ENCODE peak calls at places on chromosomes 6 and 20, in ten cellular contexts. One of them, this sample, is unnamed.
A peak's percentile ranks its signal among the peaks of the same experiment; 100 is the strongest.

GRCh38 chr6:14540276-14540675 is 422.7 kb downstream of the CD83 start:
- DNase-seq in hepatocyte: no peak
- DNase-seq in ascending aorta: peak; percentile 66
- DNase-seq in psoas muscle: peak; percentile 53
- DNase-seq in dorsolateral prefrontal cortex: no peak
- DNase-seq in endothelial cell: no peak
- DNase-seq in astrocyte of the spinal cord: peak; percentile 48
- DNase-seq in nephron progenitor cell: no peak
- DNase-seq in adrenal gland: no peak
- DNase-seq in Panc1: no peak
- DNase-seq in this sample: no peak

GRCh38 chr6:75204959-75205775 is 686 bp downstream of the COL12A1 start:
- DNase-seq in hepatocyte: peak; percentile 55
- DNase-seq in ascending aorta: peak; percentile 84
- DNase-seq in psoas muscle: peak; percentile 42
- DNase-seq in dorsolateral prefrontal cortex: no peak
- DNase-seq in endothelial cell: peak; percentile 27
- DNase-seq in astrocyte of the spinal cord: peak; percentile 81
- DNase-seq in nephron progenitor cell: peak; percentile 45
- DNase-seq in adrenal gland: no peak
- DNase-seq in Panc1: no peak
- DNase-seq in this sample: no peak

GRCh38 chr20:36861625-36861874 is 14.4 kb upstream of the TLDC2 start:
- DNase-seq in hepatocyte: no peak
- DNase-seq in ascending aorta: no peak
- DNase-seq in psoas muscle: no peak
- DNase-seq in dorsolateral prefrontal cortex: no peak
- DNase-seq in endothelial cell: no peak
- DNase-seq in astrocyte of the spinal cord: no peak
- DNase-seq in nephron progenitor cell: no peak
- DNase-seq in adrenal gland: peak; percentile 61
- DNase-seq in Panc1: no peak
- DNase-seq in this sample: no peak

GRCh38 chr20:483791-484644 is 21.7 kb upstream of the TBC1D20 start:
- DNase-seq in hepatocyte: no peak
- DNase-seq in ascending aorta: no peak
- DNase-seq in psoas muscle: no peak
- DNase-seq in dorsolateral prefrontal cortex: no peak
- DNase-seq in endothelial cell: no peak
- DNase-seq in astrocyte of the spinal cord: no peak
- DNase-seq in nephron progenitor cell: no peak
- DNase-seq in adrenal gland: peak; percentile 22
- DNase-seq in Panc1: no peak
- DNase-seq in this sample: no peak

GRCh38 chr6:44190712-44191111 is 26.0 kb upstream of the MYMX start:
- DNase-seq in hepatocyte: no peak
- DNase-seq in ascending aorta: no peak
- DNase-seq in psoas muscle: no peak
- DNase-seq in dorsolateral prefrontal cortex: no peak
- DNase-seq in endothelial cell: no peak
- DNase-seq in astrocyte of the spinal cord: no peak
- DNase-seq in nephron progenitor cell: no peak
- DNase-seq in adrenal gland: no peak
- DNase-seq in Panc1: no peak
- DNase-seq in this sample: no peak

GRCh38 chr6:116562614-116563013 is 8.7 kb upstream of the RWDD1 start:
- DNase-seq in hepatocyte: peak; percentile 46
- DNase-seq in ascending aorta: no peak
- DNase-seq in psoas muscle: no peak
- DNase-seq in dorsolateral prefrontal cortex: no peak
- DNase-seq in endothelial cell: no peak
- DNase-seq in astrocyte of the spinal cord: no peak
- DNase-seq in nephron progenitor cell: no peak
- DNase-seq in adrenal gland: no peak
- DNase-seq in Panc1: no peak
- DNase-seq in this sample: no peak

GRCh38 chr6:85460951-85461805 is 11.3 kb downstream of the NT5E start:
- DNase-seq in hepatocyte: no peak
- DNase-seq in ascending aorta: no peak
- DNase-seq in psoas muscle: no peak
- DNase-seq in dorsolateral prefrontal cortex: no peak
- DNase-seq in endothelial cell: no peak
- DNase-seq in astrocyte of the spinal cord: peak; percentile 66
- DNase-seq in nephron progenitor cell: no peak
- DNase-seq in adrenal gland: peak; percentile 28
- DNase-seq in Panc1: no peak
- DNase-seq in this sample: no peak

GRCh38 chr6:168120390-168121307 is 41.6 kb upstream of the FRMD1 start:
- DNase-seq in hepatocyte: no peak
- DNase-seq in ascending aorta: no peak
- DNase-seq in psoas muscle: no peak
- DNase-seq in dorsolateral prefrontal cortex: no peak
- DNase-seq in endothelial cell: no peak
- DNase-seq in astrocyte of the spinal cord: no peak
- DNase-seq in nephron progenitor cell: no peak
- DNase-seq in adrenal gland: peak; percentile 1
- DNase-seq in Panc1: no peak
- DNase-seq in this sample: no peak

GRCh38 chr20:51661609-51662178 is 106.5 kb downstream of the ATP9A start:
- DNase-seq in hepatocyte: peak; percentile 47
- DNase-seq in ascending aorta: no peak
- DNase-seq in psoas muscle: no peak
- DNase-seq in dorsolateral prefrontal cortex: no peak
- DNase-seq in endothelial cell: no peak
- DNase-seq in astrocyte of the spinal cord: peak; percentile 71
- DNase-seq in nephron progenitor cell: no peak
- DNase-seq in adrenal gland: no peak
- DNase-seq in Panc1: no peak
- DNase-seq in this sample: no peak

GRCh38 chr20:60254901-60255411 is 296.7 kb downstream of the CDH26 start:
- DNase-seq in hepatocyte: no peak
- DNase-seq in ascending aorta: no peak
- DNase-seq in psoas muscle: no peak
- DNase-seq in dorsolateral prefrontal cortex: no peak
- DNase-seq in endothelial cell: no peak
- DNase-seq in astrocyte of the spinal cord: peak; percentile 21
- DNase-seq in nephron progenitor cell: no peak
- DNase-seq in adrenal gland: peak; percentile 77
- DNase-seq in Panc1: no peak
- DNase-seq in this sample: no peak

GRCh38 chr6:55643868-55644267 is 64.9 kb upstream of the HMGCLL1 start:
- DNase-seq in hepatocyte: no peak
- DNase-seq in ascending aorta: no peak
- DNase-seq in psoas muscle: no peak
- DNase-seq in dorsolateral prefrontal cortex: no peak
- DNase-seq in endothelial cell: no peak
- DNase-seq in astrocyte of the spinal cord: peak; percentile 22
- DNase-seq in nephron progenitor cell: no peak
- DNase-seq in adrenal gland: no peak
- DNase-seq in Panc1: no peak
- DNase-seq in this sample: no peak

DNA sequence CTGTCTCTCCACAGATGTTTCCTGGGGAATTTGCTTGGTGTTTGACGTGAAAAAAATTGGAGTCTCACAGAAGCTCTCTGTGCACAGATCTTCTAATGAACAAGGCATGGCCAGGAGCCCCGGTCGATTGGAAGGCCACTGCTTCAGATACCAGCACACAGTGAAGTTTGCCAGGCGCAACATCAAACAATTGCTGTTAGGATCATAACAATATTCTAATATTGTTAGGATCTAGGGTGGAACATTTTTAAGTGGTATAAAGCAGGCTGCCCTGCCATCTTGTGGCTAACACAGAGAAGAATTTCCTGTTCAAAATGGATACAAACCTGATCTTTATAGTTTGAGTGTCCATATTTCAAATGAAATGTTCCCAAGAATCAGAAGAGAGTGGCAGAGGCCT is 64.1 kb downstream of the C6orf118 start:
- DNase-seq in hepatocyte: peak; percentile 33
- DNase-seq in ascending aorta: no peak
- DNase-seq in psoas muscle: no peak
- DNase-seq in dorsolateral prefrontal cortex: no peak
- DNase-seq in endothelial cell: no peak
- DNase-seq in astrocyte of the spinal cord: peak; percentile 30
- DNase-seq in nephron progenitor cell: peak; percentile 16
- DNase-seq in adrenal gland: no peak
- DNase-seq in Panc1: no peak
- DNase-seq in this sample: no peak
- TF ChIP-seq CTCF in hepatocyte: peak; percentile 60
- TF ChIP-seq CTCF in ascending aorta: no peak
- TF ChIP-seq CTCF in psoas muscle: peak; percentile 53
- TF ChIP-seq CTCF in dorsolateral prefrontal cortex: peak; percentile 62
- TF ChIP-seq CTCF in endothelial cell: no peak
- TF ChIP-seq CTCF in astrocyte of the spinal cord: peak; percentile 42
- TF ChIP-seq CTCF in nephron progenitor cell: no peak
- TF ChIP-seq CTCF in adrenal gland: peak; percentile 14
- TF ChIP-seq CTCF in Panc1: peak; percentile 70
- TF ChIP-seq CTCF in this sample: no peak

GRCh38 chr6:152118678-152119077 is 311.2 kb downstream of the ESR1 start:
- DNase-seq in hepatocyte: no peak
- DNase-seq in ascending aorta: no peak
- DNase-seq in psoas muscle: no peak
- DNase-seq in dorsolateral prefrontal cortex: no peak
- DNase-seq in endothelial cell: no peak
- DNase-seq in astrocyte of the spinal cord: no peak
- DNase-seq in nephron progenitor cell: no peak
- DNase-seq in adrenal gland: no peak
- DNase-seq in Panc1: no peak
- DNase-seq in this sample: no peak
- TF ChIP-seq CTCF in hepatocyte: no peak
- TF ChIP-seq CTCF in ascending aorta: no peak
- TF ChIP-seq CTCF in psoas muscle: no peak
- TF ChIP-seq CTCF in dorsolateral prefrontal cortex: no peak
- TF ChIP-seq CTCF in endothelial cell: no peak
- TF ChIP-seq CTCF in astrocyte of the spinal cord: no peak
- TF ChIP-seq CTCF in nephron progenitor cell: no peak
- TF ChIP-seq CTCF in adrenal gland: no peak
- TF ChIP-seq CTCF in Panc1: no peak
- TF ChIP-seq CTCF in this sample: no peak

GRCh38 chr6:27568226-27568889 is 95.5 kb upstream of the ZNF184 start:
- DNase-seq in hepatocyte: peak; percentile 17
- DNase-seq in ascending aorta: no peak
- DNase-seq in psoas muscle: no peak
- DNase-seq in dorsolateral prefrontal cortex: no peak
- DNase-seq in endothelial cell: no peak
- DNase-seq in astrocyte of the spinal cord: no peak
- DNase-seq in nephron progenitor cell: no peak
- DNase-seq in adrenal gland: no peak
- DNase-seq in Panc1: no peak
- DNase-seq in this sample: no peak

GRCh38 chr6:27562027-27562410 is 89.1 kb upstream of the ZNF184 start:
- DNase-seq in hepatocyte: no peak
- DNase-seq in ascending aorta: no peak
- DNase-seq in psoas muscle: no peak
- DNase-seq in dorsolateral prefrontal cortex: no peak
- DNase-seq in endothelial cell: no peak
- DNase-seq in astrocyte of the spinal cord: no peak
- DNase-seq in nephron progenitor cell: no peak
- DNase-seq in adrenal gland: no peak
- DNase-seq in Panc1: no peak
- DNase-seq in this sample: no peak

DNA sequence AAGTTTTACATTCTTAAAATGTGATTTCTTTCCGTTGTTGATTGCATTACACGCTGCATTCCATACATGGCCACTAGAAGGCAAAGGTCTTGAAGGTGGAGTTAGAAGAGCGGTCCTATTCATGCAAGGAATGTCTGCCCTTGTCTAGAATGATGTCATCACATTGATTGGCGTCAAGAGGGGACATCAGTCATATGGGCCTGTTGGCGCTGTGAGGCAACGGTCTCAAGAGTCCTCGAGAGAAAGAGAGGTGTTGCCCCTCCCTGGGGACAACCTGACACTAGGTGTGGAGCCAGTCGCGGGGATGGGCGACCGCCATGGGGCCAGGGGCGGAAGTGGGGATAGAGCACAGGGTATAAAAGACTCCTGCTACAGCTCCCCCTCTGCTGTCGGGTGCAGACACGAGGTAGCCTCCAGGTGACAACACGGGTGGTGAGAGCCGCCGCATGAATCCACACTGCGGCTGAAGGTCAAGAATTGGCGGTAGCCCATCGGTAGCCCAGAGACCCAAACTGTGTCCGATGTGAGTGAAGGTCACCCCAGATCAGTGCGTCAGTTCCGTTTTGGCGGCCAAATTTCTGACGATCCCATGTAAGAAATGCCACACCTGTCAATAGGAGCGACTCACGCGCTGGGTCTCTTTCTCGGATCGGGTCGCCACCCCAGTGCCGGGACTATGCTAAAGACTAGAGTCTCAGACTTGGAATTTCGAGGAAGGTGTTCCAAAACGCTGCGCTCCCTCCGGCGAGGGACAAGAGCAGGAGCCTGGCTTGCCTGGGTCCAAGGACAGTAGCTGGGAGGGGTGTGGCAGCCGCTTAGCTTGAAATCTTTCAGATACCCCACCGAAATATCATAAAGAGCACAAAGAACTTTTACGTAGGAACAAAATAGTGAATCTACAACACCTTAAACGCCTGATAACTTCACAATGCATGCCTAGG is 93.2 kb upstream of the ZNF184 start:
- DNase-seq in hepatocyte: peak; percentile 67
- DNase-seq in ascending aorta: no peak
- DNase-seq in psoas muscle: no peak
- DNase-seq in dorsolateral prefrontal cortex: no peak
- DNase-seq in endothelial cell: no peak
- DNase-seq in astrocyte of the spinal cord: no peak
- DNase-seq in nephron progenitor cell: peak; percentile 38
- DNase-seq in adrenal gland: no peak
- DNase-seq in Panc1: no peak
- DNase-seq in this sample: no peak
- TF ChIP-seq CTCF in hepatocyte: peak; percentile 18
- TF ChIP-seq CTCF in ascending aorta: no peak
- TF ChIP-seq CTCF in psoas muscle: no peak
- TF ChIP-seq CTCF in dorsolateral prefrontal cortex: no peak
- TF ChIP-seq CTCF in endothelial cell: peak; percentile 33
- TF ChIP-seq CTCF in astrocyte of the spinal cord: no peak
- TF ChIP-seq CTCF in nephron progenitor cell: peak; percentile 40
- TF ChIP-seq CTCF in adrenal gland: no peak
- TF ChIP-seq CTCF in Panc1: no peak
- TF ChIP-seq CTCF in this sample: no peak

DNA sequence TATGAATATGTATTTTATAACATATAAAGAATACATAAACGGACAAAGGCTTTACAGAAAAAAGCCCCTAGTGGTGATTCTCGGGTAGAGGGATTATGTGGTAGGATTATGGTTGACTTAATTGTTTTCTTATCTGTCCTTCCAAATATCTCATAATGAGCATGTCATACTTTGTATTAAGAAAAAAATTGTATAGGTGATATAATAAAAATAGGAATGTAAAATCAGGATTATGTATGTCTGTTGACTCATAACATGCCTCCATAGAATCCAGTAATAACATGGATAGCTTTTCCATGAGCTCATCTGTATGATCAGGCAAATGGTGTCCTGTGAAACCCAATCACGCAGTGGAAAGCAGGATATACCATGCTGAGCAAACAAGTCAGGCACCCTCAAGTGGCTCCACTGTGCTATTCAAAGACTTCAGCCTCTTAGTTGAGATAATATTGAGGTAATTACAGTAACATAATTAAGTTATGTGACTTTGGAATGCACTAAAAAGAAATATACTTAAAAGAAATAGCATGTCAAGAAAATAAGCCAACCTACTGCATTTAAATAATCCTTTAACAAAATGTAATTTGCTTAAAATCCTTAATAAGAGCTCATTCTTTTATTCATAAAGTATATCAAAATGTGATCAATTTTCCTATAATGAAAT is 39.6 kb upstream of the PRELID3B start:
- DNase-seq in hepatocyte: no peak
- DNase-seq in ascending aorta: no peak
- DNase-seq in psoas muscle: no peak
- DNase-seq in dorsolateral prefrontal cortex: no peak
- DNase-seq in endothelial cell: no peak
- DNase-seq in astrocyte of the spinal cord: no peak
- DNase-seq in nephron progenitor cell: no peak
- DNase-seq in adrenal gland: no peak
- DNase-seq in Panc1: no peak
- DNase-seq in this sample: no peak
- TF ChIP-seq CTCF in hepatocyte: no peak
- TF ChIP-seq CTCF in ascending aorta: no peak
- TF ChIP-seq CTCF in psoas muscle: peak; percentile 34
- TF ChIP-seq CTCF in dorsolateral prefrontal cortex: peak; percentile 32
- TF ChIP-seq CTCF in endothelial cell: peak; percentile 71
- TF ChIP-seq CTCF in astrocyte of the spinal cord: peak; percentile 35
- TF ChIP-seq CTCF in nephron progenitor cell: peak; percentile 39
- TF ChIP-seq CTCF in adrenal gland: no peak
- TF ChIP-seq CTCF in Panc1: peak; percentile 28
- TF ChIP-seq CTCF in this sample: no peak

This sample was measured in omental fat pad.